ENCODE peak calls at places on chromosomes 4 and X, in seven cellular contexts. U is NCI-H1105, C is epithelial cell of esophagus, H is fibroblast of villous mesenchyme, I is neural progenitor cell, S is amniotic epithelial cell, F is hippocampal formation. D is an unnamed sample.
A peak's percentile ranks its signal among the peaks of the same experiment; 100 is the strongest.

GRCh38 chr4:121034010-121034409 is 38.3 kb downstream of the NDNF start:
- DNase-seq in U (no peak), C (peak; percentile 42), H (peak; percentile 64), I (no peak), S (peak; percentile 74), F (no peak), D (peak; percentile 10)

GRCh38 chrX:107630031-107630689 is 1.9 kb downstream of the PRPS1 start:
- DNase-seq in U (no peak), C (no peak), H (no peak), I (peak; percentile 35), S (no peak), F (no peak), D (no peak)

GRCh38 chr4:15202481-15202880 is 200.2 kb downstream of the CPEB2 start:
- DNase-seq in U (no peak), C (no peak), H (no peak), I (no peak), S (no peak), F (no peak), D (no peak)

GRCh38 chr4:75722417-75722816 is 2.0 kb upstream of the USO1 start:
- DNase-seq in U (no peak), C (no peak), H (no peak), I (no peak), S (no peak), F (no peak), D (no peak)

GRCh38 chr4:22389240-22389871 is 126.5 kb downstream of the ADGRA3 start:
- DNase-seq in U (peak; percentile 33), C (peak; percentile 76), H (peak; percentile 78), I (peak; percentile 73), S (peak; percentile 79), F (peak; percentile 63), D (peak; percentile 53)

GRCh38 chr4:53619431-53619830 is 28.1 kb upstream of the LNX1 start:
- DNase-seq in U (no peak), C (peak; percentile 36), H (no peak), I (no peak), S (no peak), F (no peak), D (no peak)

GRCh38 chrX:12563121-12563520 is 228.1 kb upstream of the PRPS2 start:
- DNase-seq in U (no peak), C (peak; percentile 43), H (peak; percentile 2), I (no peak), S (peak; percentile 83), F (no peak), D (no peak)

GRCh38 chr4:86593726-86594558 is at the start of gene PTPN13:
- DNase-seq in U (peak; percentile 96), C (peak; percentile 99), H (peak; percentile 98), I (peak; percentile 100), S (peak; percentile 98), F (peak; percentile 99), D (peak; percentile 94)

GRCh38 chr4:150394046-150394445 is 187.9 kb upstream of the MAB21L2 start:
- DNase-seq in U (no peak), C (no peak), H (peak; percentile 44), I (no peak), S (peak; percentile 81), F (no peak), D (no peak)

GRCh38 chrX:40734956-40735317 is 405 bp downstream of the MED14 start:
- DNase-seq in U (no peak), C (peak; percentile 9), H (peak; percentile 20), I (no peak), S (peak; percentile 16), F (no peak), D (peak; percentile 25)

GRCh38 chr4:184983660-184984356 is 34.5 kb upstream of the HELT start:
- DNase-seq in U (no peak), C (peak; percentile 38), H (peak; percentile 34), I (peak; percentile 73), S (peak; percentile 47), F (no peak), D (peak; percentile 79)

GRCh38 chr4:48129307-48130014 is 4.6 kb downstream of the TXK start:
- DNase-seq in U (no peak), C (no peak), H (no peak), I (no peak), S (peak; percentile 29), F (no peak), D (peak; percentile 41)

GRCh38 chr4:76067652-76068286 is 6.7 kb upstream of the ART3 start:
- DNase-seq in U (peak; percentile 12), C (peak; percentile 79), H (peak; percentile 79), I (peak; percentile 81), S (peak; percentile 67), F (peak; percentile 69), D (peak; percentile 95)

GRCh38 chrX:153778684-153779101 is 2.1 kb upstream of the SRPK3 start:
- DNase-seq in U (no peak), C (peak; percentile 63), H (no peak), I (no peak), S (no peak), F (no peak), D (no peak)

D was measured in mucosa of descending colon.